ENCODE peak calls at places on chromosomes 4 and X, in six cellular contexts. One of them, this sample, is unnamed.

GRCh38 chrX:135302269-135302873 is 6.9 kb upstream of the ETDC start:
- DNase-seq in HCT116: no peak
- DNase-seq in H1: no peak
- DNase-seq in HEK293T: no peak
- DNase-seq in WTC11: no peak
- DNase-seq in K562: no peak
- DNase-seq in this sample: no peak

GRCh38 chrX:137031517-137032377 is 2.0 kb downstream of the GPR101 start:
- DNase-seq in HEK293T: peak
- DNase-seq in K562: peak
- DNase-seq in HCT116: no peak
- DNase-seq in H1: no peak
- DNase-seq in WTC11: peak
- DNase-seq in this sample: no peak

GRCh38 chrX:118526149-118526548 is 30.5 kb downstream of the DOCK11 start:
- DNase-seq in H1: no peak
- DNase-seq in HEK293T: no peak
- DNase-seq in WTC11: no peak
- DNase-seq in HCT116: no peak
- DNase-seq in K562: no peak
- DNase-seq in this sample: no peak

GRCh38 chrX:92247076-92247475 is 467.9 kb downstream of the PCDH11X start:
- DNase-seq in H1: no peak
- DNase-seq in HCT116: no peak
- DNase-seq in HEK293T: no peak
- DNase-seq in WTC11: no peak
- DNase-seq in K562: no peak
- DNase-seq in this sample: no peak

GRCh38 chrX:139543920-139544319 is 13.4 kb downstream of the F9 start:
- DNase-seq in H1: no peak
- DNase-seq in WTC11: no peak
- DNase-seq in HCT116: no peak
- DNase-seq in K562: no peak
- DNase-seq in HEK293T: no peak
- DNase-seq in this sample: no peak

GRCh38 chr4:105990933-105991332 is 95.7 kb downstream of the NPNT start:
- DNase-seq in H1: no peak
- DNase-seq in K562: no peak
- DNase-seq in WTC11: no peak
- DNase-seq in HCT116: peak
- DNase-seq in HEK293T: no peak
- DNase-seq in this sample: no peak

GRCh38 chrX:49137492-49137891 is 14.0 kb upstream of the GPKOW start:
- DNase-seq in K562: no peak
- DNase-seq in WTC11: no peak
- DNase-seq in HEK293T: no peak
- DNase-seq in H1: no peak
- DNase-seq in HCT116: no peak
- DNase-seq in this sample: peak

GRCh38 chrX:21943460-21944135 is 3.1 kb downstream of the SMS start:
- DNase-seq in HCT116: peak
- DNase-seq in H1: no peak
- DNase-seq in WTC11: no peak
- DNase-seq in HEK293T: no peak
- DNase-seq in K562: no peak
- DNase-seq in this sample: no peak

GRCh38 chrX:72108666-72109065 is 23.0 kb downstream of the RTL5 start:
- DNase-seq in HEK293T: no peak
- DNase-seq in H1: no peak
- DNase-seq in K562: no peak
- DNase-seq in HCT116: no peak
- DNase-seq in WTC11: no peak
- DNase-seq in this sample: no peak

GRCh38 chrX:42944381-42944998 is 166.5 kb upstream of the PPP1R2C start:
- DNase-seq in K562: no peak
- DNase-seq in WTC11: no peak
- DNase-seq in HEK293T: no peak
- DNase-seq in HCT116: no peak
- DNase-seq in H1: no peak
- DNase-seq in this sample: no peak

GRCh38 chr4:182143086-182143821 is 99.9 kb upstream of the TENM3 start:
- DNase-seq in HEK293T: no peak
- DNase-seq in H1: no peak
- DNase-seq in WTC11: peak
- DNase-seq in K562: no peak
- DNase-seq in HCT116: no peak
- DNase-seq in this sample: no peak

GRCh38 chr4:84482564-84483563 is 16.2 kb downstream of the NKX6-1 start:
- DNase-seq in H1: no peak
- DNase-seq in HEK293T: no peak
- DNase-seq in WTC11: peak
- DNase-seq in HCT116: no peak
- DNase-seq in K562: no peak
- DNase-seq in this sample: no peak

GRCh38 chr4:2007804-2008670 is 737 bp downstream of the NELFA start:
- DNase-seq in HEK293T: no peak
- DNase-seq in HCT116: no peak
- DNase-seq in WTC11: no peak
- DNase-seq in K562: peak
- DNase-seq in H1: no peak
- DNase-seq in this sample: no peak

GRCh38 chr4:140641789-140642439 is 73.2 kb upstream of the UCP1 start:
- DNase-seq in WTC11: peak
- DNase-seq in HEK293T: no peak
- DNase-seq in H1: no peak
- DNase-seq in HCT116: no peak
- DNase-seq in K562: no peak
- DNase-seq in this sample: peak

GRCh38 chr4:183636923-183637322 is 22.1 kb downstream of the RWDD4 start:
- DNase-seq in HCT116: no peak
- DNase-seq in WTC11: no peak
- DNase-seq in H1: no peak
- DNase-seq in K562: no peak
- DNase-seq in HEK293T: no peak
- DNase-seq in this sample: no peak

GRCh38 chr4:95360911-95361695 is 187.7 kb downstream of the UNC5C start:
- DNase-seq in K562: no peak
- DNase-seq in HCT116: no peak
- DNase-seq in HEK293T: no peak
- DNase-seq in H1: no peak
- DNase-seq in WTC11: no peak
- DNase-seq in this sample: no peak

GRCh38 chr4:174047363-174047762 is 236.1 kb downstream of the FBXO8 start:
- DNase-seq in H1: no peak
- DNase-seq in HCT116: no peak
- DNase-seq in HEK293T: no peak
- DNase-seq in K562: no peak
- DNase-seq in WTC11: no peak
- DNase-seq in this sample: no peak

GRCh38 chrX:108361316-108361715 is 76.9 kb downstream of the COL4A6 start:
- DNase-seq in WTC11: no peak
- DNase-seq in HEK293T: no peak
- DNase-seq in H1: no peak
- DNase-seq in K562: no peak
- DNase-seq in HCT116: no peak
- DNase-seq in this sample: no peak

GRCh38 chr4:139534287-139534950 is 21.6 kb downstream of the SETD7 start:
- DNase-seq in WTC11: no peak
- DNase-seq in H1: no peak
- DNase-seq in HEK293T: no peak
- DNase-seq in K562: no peak
- DNase-seq in HCT116: no peak
- DNase-seq in this sample: no peak

GRCh38 chr4:145041378-145041777 is 56.6 kb downstream of the ANAPC10 start:
- DNase-seq in K562: no peak
- DNase-seq in H1: no peak
- DNase-seq in HEK293T: no peak
- DNase-seq in WTC11: no peak
- DNase-seq in HCT116: no peak
- DNase-seq in this sample: no peak

GRCh38 chrX:72360326-72360725 is 54.6 kb upstream of the CITED1 start:
- DNase-seq in HCT116: no peak
- DNase-seq in K562: no peak
- DNase-seq in H1: no peak
- DNase-seq in WTC11: no peak
- DNase-seq in HEK293T: no peak
- DNase-seq in this sample: no peak

GRCh38 chr4:175504316-175504715 is 307.7 kb downstream of the GPM6A start:
- DNase-seq in HCT116: no peak
- DNase-seq in HEK293T: no peak
- DNase-seq in H1: no peak
- DNase-seq in K562: no peak
- DNase-seq in WTC11: no peak
- DNase-seq in this sample: no peak

GRCh38 chr4:41865306-41865980 is 69.8 kb upstream of the TMEM33 start:
- DNase-seq in K562: no peak
- DNase-seq in HEK293T: no peak
- DNase-seq in HCT116: no peak
- DNase-seq in H1: no peak
- DNase-seq in WTC11: peak
- DNase-seq in this sample: no peak

GRCh38 chrX:39675619-39676018 is 422.1 kb downstream of the BCOR start:
- DNase-seq in WTC11: no peak
- DNase-seq in K562: no peak
- DNase-seq in HCT116: no peak
- DNase-seq in H1: no peak
- DNase-seq in HEK293T: no peak
- DNase-seq in this sample: no peak

GRCh38 chr4:3809028-3809427 is 42.8 kb downstream of the ADRA2C start:
- DNase-seq in H1: no peak
- DNase-seq in K562: no peak
- DNase-seq in WTC11: no peak
- DNase-seq in HEK293T: no peak
- DNase-seq in HCT116: no peak
- DNase-seq in this sample: no peak
- TF ChIP-seq SP1 in H1: no peak
- TF ChIP-seq SP1 in K562: no peak
- TF ChIP-seq SP1 in WTC11: no peak
- TF ChIP-seq SP1 in HEK293T: no peak
- TF ChIP-seq SP1 in HCT116: no peak
- TF ChIP-seq SP1 in this sample: no peak

DNA sequence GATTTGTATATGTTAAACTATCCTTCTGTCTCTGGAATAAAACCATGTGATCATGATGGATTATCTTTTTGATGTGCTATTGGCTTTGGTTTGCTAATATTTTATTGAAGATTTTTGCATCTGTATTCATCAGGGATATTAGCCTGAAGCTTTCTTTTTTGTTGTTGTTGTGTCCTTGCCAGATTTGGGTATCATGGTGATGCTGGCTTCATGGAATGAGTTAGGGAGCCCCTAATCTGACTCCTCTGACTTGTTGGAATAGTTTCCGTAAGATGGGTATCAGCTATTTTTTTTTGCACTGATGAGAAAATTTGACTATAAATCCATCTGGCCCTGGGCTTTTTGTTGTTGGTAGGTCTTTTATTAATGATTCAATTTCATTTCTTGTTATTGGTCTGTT is 45.7 kb downstream of the ATP10D start:
- DNase-seq in WTC11: no peak
- DNase-seq in HCT116: no peak
- DNase-seq in HEK293T: no peak
- DNase-seq in K562: no peak
- DNase-seq in H1: no peak
- DNase-seq in this sample: no peak
- TF ChIP-seq SP1 in WTC11: no peak
- TF ChIP-seq SP1 in HCT116: no peak
- TF ChIP-seq SP1 in HEK293T: no peak
- TF ChIP-seq SP1 in K562: no peak
- TF ChIP-seq SP1 in H1: no peak
- TF ChIP-seq SP1 in this sample: no peak

DNA sequence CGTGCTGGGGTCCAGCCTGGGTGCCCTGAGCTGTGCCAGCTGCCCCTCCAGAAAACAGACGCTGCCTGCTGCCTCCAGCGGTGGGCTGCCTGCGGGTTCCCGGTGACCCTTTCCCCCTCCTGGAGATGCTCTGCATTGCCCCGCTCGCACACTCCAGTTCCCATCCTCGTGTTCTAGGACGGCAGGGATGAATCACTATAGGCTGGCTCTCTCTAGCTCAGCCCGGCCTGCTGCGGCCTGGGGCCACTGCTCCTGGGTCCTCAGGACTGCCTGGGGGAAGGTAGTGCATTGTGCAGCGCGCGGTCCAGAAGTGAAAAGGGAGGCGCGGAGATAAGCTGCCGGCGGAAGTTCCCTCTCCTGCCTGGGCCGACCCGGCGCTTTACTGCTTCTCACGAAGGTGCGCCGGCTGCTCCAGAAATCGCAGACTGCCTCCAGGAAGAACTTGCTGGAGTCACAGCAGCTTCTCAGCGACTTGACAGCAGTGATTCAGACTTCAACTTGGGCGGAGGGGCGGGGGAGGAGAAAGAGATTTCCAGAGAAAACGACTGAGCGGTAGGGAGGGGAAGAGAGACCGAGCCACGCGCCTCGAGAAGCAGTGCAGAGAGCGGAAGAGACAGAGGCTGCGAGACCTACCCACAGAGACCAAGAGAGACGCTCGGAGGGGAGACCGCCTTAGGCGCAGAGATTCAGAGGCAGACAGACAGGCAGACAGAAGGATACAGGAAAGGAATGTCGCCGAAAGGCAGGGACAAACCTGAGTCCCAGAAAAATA is 6.7 kb upstream of the MSX1 start:
- DNase-seq in HCT116: no peak
- DNase-seq in WTC11: peak
- DNase-seq in K562: peak
- DNase-seq in HEK293T: no peak
- DNase-seq in H1: no peak
- DNase-seq in this sample: no peak
- TF ChIP-seq SP1 in HCT116: no peak
- TF ChIP-seq SP1 in WTC11: no peak
- TF ChIP-seq SP1 in K562: no peak
- TF ChIP-seq SP1 in HEK293T: no peak
- TF ChIP-seq SP1 in H1: no peak
- TF ChIP-seq SP1 in this sample: no peak

GRCh38 chr4:165709973-165710526 is 163.0 kb upstream of the TLL1 start:
- DNase-seq in K562: no peak
- DNase-seq in HEK293T: no peak
- DNase-seq in HCT116: no peak
- DNase-seq in H1: no peak
- DNase-seq in WTC11: no peak
- DNase-seq in this sample: no peak
- TF ChIP-seq SP1 in K562: no peak
- TF ChIP-seq SP1 in HEK293T: no peak
- TF ChIP-seq SP1 in HCT116: no peak
- TF ChIP-seq SP1 in H1: no peak
- TF ChIP-seq SP1 in WTC11: no peak
- TF ChIP-seq SP1 in this sample: no peak

This sample was measured in HepG2.